ENCODE peak calls at places on chromosomes 5 and 9, in seven cellular contexts. S is suprapubic skin; Y is HCT116; X is left lung; T is CD4-positive, CD25-positive, alpha-beta regulatory T cell; G is heart left ventricle; A is sigmoid colon. I is an unnamed sample.

GRCh38 chr5:96973561-96974401 is 37.9 kb downstream of the LNPEP start:
- DNase-seq in S (no peak), Y (no peak), X (no peak), T (peak; percentile 67), G (no peak), A (no peak), I (no peak)

GRCh38 chr9:136153381-136154065 is 34.8 kb upstream of the TMEM250 start:
- DNase-seq in S (no peak), Y (no peak), X (no peak), T (no peak), G (peak; percentile 13), A (no peak), I (no peak)

GRCh38 chr5:52981507-52981906 is 7.6 kb upstream of the ITGA2 start:
- DNase-seq in S (no peak), Y (no peak), X (no peak), T (no peak), G (no peak), A (no peak), I (no peak)

GRCh38 chr9:2291980-2292704 is 277.0 kb downstream of the SMARCA2 start:
- DNase-seq in S (no peak), Y (no peak), X (no peak), T (no peak), G (no peak), A (no peak), I (peak; percentile 12)

GRCh38 chr5:143207563-143208364 is 195.7 kb downstream of the NR3C1 start:
- DNase-seq in S (no peak), Y (no peak), X (no peak), T (no peak), G (no peak), A (no peak), I (no peak)

GRCh38 chr5:1341863-1342262 is 3.0 kb downstream of the CLPTM1L start:
- DNase-seq in S (no peak), Y (no peak), X (no peak), T (no peak), G (no peak), A (no peak), I (no peak)

GRCh38 chr5:125856949-125857348 is 566.3 kb upstream of the GRAMD2B start:
- DNase-seq in S (no peak), Y (no peak), X (no peak), T (no peak), G (no peak), A (no peak), I (no peak)

GRCh38 chr5:65151632-65152031 is 330.1 kb downstream of the ADAMTS6 start:
- DNase-seq in S (no peak), Y (no peak), X (no peak), T (no peak), G (no peak), A (no peak), I (no peak)

GRCh38 chr9:2655411-2655901 is 33.9 kb downstream of the VLDLR start:
- DNase-seq in S (no peak), Y (no peak), X (no peak), T (peak; percentile 71), G (peak; percentile 30), A (no peak), I (peak; percentile 74)

GRCh38 chr5:1174122-1174936 is 27.1 kb upstream of the SLC6A19 start:
- DNase-seq in S (no peak), Y (peak; percentile 81), X (peak; percentile 38), T (peak; percentile 35), G (peak; percentile 67), A (peak; percentile 78), I (peak; percentile 83)

GRCh38 chr5:59088546-59088945 is 505.7 kb downstream of the RAB3C start:
- DNase-seq in S (no peak), Y (no peak), X (no peak), T (no peak), G (no peak), A (no peak), I (no peak)

GRCh38 chr9:8863064-8863463 is 1063.5 kb upstream of the DMAC1 start:
- DNase-seq in S (no peak), Y (no peak), X (no peak), T (no peak), G (no peak), A (no peak), I (no peak)

GRCh38 chr5:10351199-10351881 is 2.2 kb upstream of the MARCHF6 start:
- DNase-seq in S (no peak), Y (no peak), X (no peak), T (no peak), G (peak; percentile 42), A (no peak), I (peak; percentile 67)

GRCh38 chr5:142722146-142722545 is 36.3 kb upstream of the FGF1 start:
- DNase-seq in S (no peak), Y (no peak), X (no peak), T (no peak), G (no peak), A (no peak), I (peak; percentile 44)

GRCh38 chr5:78824826-78825225 is 160.3 kb downstream of the ARSB start:
- DNase-seq in S (no peak), Y (no peak), X (no peak), T (no peak), G (no peak), A (no peak), I (peak; percentile 45)

GRCh38 chr9:75615284-75615683 is 275.2 kb upstream of the PCSK5 start:
- DNase-seq in S (no peak), Y (no peak), X (no peak), T (no peak), G (no peak), A (no peak), I (no peak)

GRCh38 chr9:35912791-35913400 is 3.6 kb downstream of the SPAAR start:
- DNase-seq in S (no peak), Y (no peak), X (no peak), T (no peak), G (no peak), A (no peak), I (no peak)

GRCh38 chr5:150465926-150466325 is 16.4 kb upstream of the RPS14 start:
- DNase-seq in S (no peak), Y (no peak), X (no peak), T (no peak), G (peak; percentile 52), A (no peak), I (no peak)

GRCh38 chr5:88536146-88536545 is 267.5 kb upstream of the TMEM161B start:
- DNase-seq in S (no peak), Y (no peak), X (no peak), T (no peak), G (no peak), A (no peak), I (no peak)

GRCh38 chr5:152514827-152515397 is 109.8 kb upstream of the NMUR2 start:
- DNase-seq in S (no peak), Y (peak; percentile 8), X (no peak), T (peak; percentile 24), G (no peak), A (no peak), I (peak; percentile 56)

GRCh38 chr9:134331186-134332025 is 5.2 kb downstream of the RXRA start:
- DNase-seq in S (no peak), Y (no peak), X (no peak), T (no peak), G (no peak), A (no peak), I (no peak)
- H3K4me1 ChIP-seq in S (peaks cover 90% of the 10 kb centered on the region), Y (peaks cover 59% of the 10 kb centered on the region), X (peaks cover 46% of the 10 kb centered on the region), T (peaks cover 8% of the 10 kb centered on the region), G (peaks cover 91% of the 10 kb centered on the region), A (no peaks in the 10 kb centered on the region), I (peaks cover 38% of the 10 kb centered on the region)

GRCh38 chr9:87644659-87645058 is 81.3 kb upstream of the CTSL start:
- DNase-seq in S (no peak), Y (no peak), X (no peak), T (no peak), G (no peak), A (no peak), I (no peak)
- H3K27ac ChIP-seq in S (no peak overlapping the region), Y (no peak overlapping the region), X (no peak overlapping the region), T (no peak overlapping the region), G (no peak overlapping the region), A (no peak overlapping the region), I (no peak overlapping the region)

GRCh38 chr5:135051872-135052271 is 17.8 kb upstream of the PITX1 start:
- DNase-seq in S (no peak), Y (no peak), X (no peak), T (no peak), G (no peak), A (no peak), I (no peak)

GRCh38 chr5:135048930-135049329 is 14.9 kb upstream of the PITX1 start:
- DNase-seq in S (no peak), Y (no peak), X (no peak), T (no peak), G (no peak), A (no peak), I (no peak)

GRCh38 chr5:135051399-135051798 is 17.4 kb upstream of the PITX1 start:
- DNase-seq in S (no peak), Y (no peak), X (no peak), T (no peak), G (no peak), A (no peak), I (no peak)

GRCh38 chr5:135048286-135048685 is 14.3 kb upstream of the PITX1 start:
- DNase-seq in S (no peak), Y (no peak), X (no peak), T (no peak), G (no peak), A (no peak), I (no peak)

GRCh38 chr5:135050244-135050767 is 16.3 kb upstream of the PITX1 start:
- DNase-seq in S (no peak), Y (no peak), X (no peak), T (no peak), G (no peak), A (no peak), I (no peak)
- H3K27me3 ChIP-seq in S (peaks cover 89% of the 10 kb centered on the region), Y (no peaks in the 10 kb centered on the region), X (peaks cover 31% of the 10 kb centered on the region), T (peaks cover 18% of the 10 kb centered on the region), G (peaks cover 11% of the 10 kb centered on the region), A (peaks cover 38% of the 10 kb centered on the region), I (peaks cover 100% of the 10 kb centered on the region)

DNA sequence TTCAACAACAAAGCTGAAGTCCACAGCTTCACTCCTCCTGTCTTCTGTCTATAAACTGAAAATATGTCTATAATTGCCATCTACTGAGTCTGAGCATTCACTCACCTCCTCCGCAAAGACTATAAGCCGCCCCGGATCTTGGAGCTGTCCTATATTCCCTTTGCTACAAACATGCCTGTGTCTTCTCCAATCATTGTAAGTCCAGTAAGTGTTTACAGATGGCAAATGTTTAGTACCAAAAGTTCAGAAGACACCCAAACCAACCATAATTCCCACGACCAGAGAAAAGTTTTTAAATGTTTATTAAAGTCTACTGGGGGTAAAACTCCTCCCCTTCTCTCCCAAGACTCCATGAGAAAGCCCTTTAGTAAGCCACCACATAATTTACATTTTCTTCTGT is 80.9 kb downstream of the EBF1 start:
- DNase-seq in S (no peak), Y (no peak), X (no peak), T (no peak), G (no peak), A (no peak), I (no peak)
- H3K4me1 ChIP-seq in S (peaks cover 16% of the 10 kb centered on the region), Y (no peaks in the 10 kb centered on the region), X (no peaks in the 10 kb centered on the region), T (no peaks in the 10 kb centered on the region), G (peaks cover 52% of the 10 kb centered on the region), A (no peaks in the 10 kb centered on the region), I (no peaks in the 10 kb centered on the region)

GRCh38 chr9:108207611-108208051 is 648.2 kb downstream of the ACTL7B start:
- DNase-seq in S (no peak), Y (no peak), X (no peak), T (no peak), G (no peak), A (no peak), I (no peak)
- H3K27ac ChIP-seq in S (peak overlapping the region; percentile 63), Y (no peak overlapping the region), X (no peak overlapping the region), T (no peak overlapping the region), G (no peak overlapping the region), A (peak overlapping the region; percentile 38), I (no peak overlapping the region)

GRCh38 chr5:135433626-135434426 is 13.3 kb downstream of the DCANP1 start:
- DNase-seq in S (no peak), Y (no peak), X (no peak), T (no peak), G (no peak), A (no peak), I (peak; percentile 55)
- H3K27me3 ChIP-seq in S (peaks cover 29% of the 10 kb centered on the region), Y (no peaks in the 10 kb centered on the region), X (no peaks in the 10 kb centered on the region), T (no peaks in the 10 kb centered on the region), G (no peaks in the 10 kb centered on the region), A (no peaks in the 10 kb centered on the region), I (no peaks in the 10 kb centered on the region)